ENCODE peak calls at places on chromosome 2, in eight cellular contexts. Q is pancreas, J is endothelial cell, I is RWPE1, D is HL-60, O is HFFc6, F is fibroblast of pulmonary artery, Y is fibroblast of villous mesenchyme. E is an unnamed sample.

GRCh38 chr2:182384860-182385259 is 42.0 kb downstream of the PDE1A start:
- DNase-seq in Q (no peak), J (no peak), I (no peak), D (no peak), O (no peak), F (no peak), Y (no peak), E (no peak)

GRCh38 chr2:216911008-216911407 is 51.1 kb upstream of the TNP1 start:
- DNase-seq in Q (no peak), J (no peak), I (no peak), D (no peak), O (no peak), F (no peak), Y (no peak), E (no peak)

GRCh38 chr2:175097297-175097696 is 70.7 kb downstream of the ATF2 start:
- DNase-seq in Q (no peak), J (no peak), I (no peak), D (no peak), O (peak), F (peak), Y (peak), E (no peak)

GRCh38 chr2:232486558-232487384 is 863 bp downstream of the ECEL1 start:
- DNase-seq in Q (no peak), J (no peak), I (no peak), D (no peak), O (no peak), F (no peak), Y (no peak), E (no peak)

GRCh38 chr2:57943271-57943670 is 103.3 kb upstream of the VRK2 start:
- DNase-seq in Q (no peak), J (no peak), I (no peak), D (no peak), O (peak), F (peak), Y (peak), E (no peak)

GRCh38 chr2:64359892-64360657 is 93.9 kb upstream of the LGALSL start:
- DNase-seq in Q (peak), J (no peak), I (peak), D (peak), O (peak), F (peak), Y (peak), E (no peak)

GRCh38 chr2:18378020-18378653 is 182.3 kb downstream of the RDH14 start:
- DNase-seq in Q (peak), J (peak), I (peak), D (no peak), O (peak), F (peak), Y (peak), E (no peak)

GRCh38 chr2:60818272-60818671 is 62.2 kb downstream of the PAPOLG start:
- DNase-seq in Q (no peak), J (no peak), I (no peak), D (no peak), O (no peak), F (no peak), Y (peak), E (no peak)

GRCh38 chr2:20925265-20925889 is 102.5 kb upstream of the LDAH start:
- DNase-seq in Q (no peak), J (peak), I (peak), D (no peak), O (no peak), F (peak), Y (peak), E (no peak)

GRCh38 chr2:39663187-39663930 is 2.4 kb upstream of the TMEM178A start:
- DNase-seq in Q (no peak), J (no peak), I (no peak), D (no peak), O (no peak), F (no peak), Y (no peak), E (no peak)

GRCh38 chr2:40244251-40245010 is 207.5 kb downstream of the SLC8A1 start:
- DNase-seq in Q (peak), J (peak), I (peak), D (peak), O (peak), F (peak), Y (peak), E (no peak)

GRCh38 chr2:61900246-61900645 is 5.2 kb upstream of the COMMD1 start:
- DNase-seq in Q (no peak), J (no peak), I (no peak), D (no peak), O (no peak), F (no peak), Y (peak), E (no peak)

GRCh38 chr2:216773072-216773471 is 77.7 kb upstream of the IGFBP5 start:
- DNase-seq in Q (no peak), J (no peak), I (no peak), D (no peak), O (no peak), F (no peak), Y (no peak), E (no peak)

GRCh38 chr2:130964931-130965330 is 128.2 kb downstream of the ARHGEF4 start:
- DNase-seq in Q (no peak), J (no peak), I (no peak), D (no peak), O (no peak), F (no peak), Y (no peak), E (peak)

GRCh38 chr2:137888845-137889244 is 75.4 kb upstream of the HNMT start:
- DNase-seq in Q (peak), J (peak), I (peak), D (no peak), O (no peak), F (peak), Y (peak), E (no peak)

GRCh38 chr2:94763318-94763717 is 107.9 kb upstream of the TEKT4 start:
- DNase-seq in Q (no peak), J (no peak), I (no peak), D (no peak), O (no peak), F (no peak), Y (no peak), E (no peak)

GRCh38 chr2:201642579-201643215 is 606 bp downstream of the TMEM237 start:
- DNase-seq in Q (peak), J (peak), I (peak), D (peak), O (peak), F (peak), Y (peak), E (peak)

GRCh38 chr2:181231151-181231550 is 226.0 kb upstream of the ITGA4 start:
- DNase-seq in Q (no peak), J (no peak), I (no peak), D (no peak), O (no peak), F (no peak), Y (no peak), E (no peak)

GRCh38 chr2:119438128-119438656 is 6.5 kb downstream of the TMEM37 start:
- DNase-seq in Q (no peak), J (no peak), I (no peak), D (no peak), O (no peak), F (no peak), Y (no peak), E (no peak)

GRCh38 chr2:175282300-175282699 is 100.8 kb upstream of the ATP5MC3 start:
- DNase-seq in Q (no peak), J (no peak), I (peak), D (peak), O (peak), F (peak), Y (peak), E (no peak)

GRCh38 chr2:145091011-145091744 is 571.3 kb upstream of the ZEB2 start:
- DNase-seq in Q (no peak), J (no peak), I (no peak), D (no peak), O (peak), F (peak), Y (peak), E (no peak)

GRCh38 chr2:49980774-49981173 is 826.5 kb upstream of the FSHR start:
- DNase-seq in Q (no peak), J (no peak), I (no peak), D (no peak), O (no peak), F (no peak), Y (no peak), E (no peak)

GRCh38 chr2:1504311-1504750 is 91.1 kb downstream of the TPO start:
- DNase-seq in Q (no peak), J (no peak), I (no peak), D (no peak), O (no peak), F (no peak), Y (no peak), E (no peak)
- TF ChIP-seq CTCF in Q (no peak), J (no peak), I (no peak), D (no peak), O (no peak), F (no peak), Y (no peak), E (no peak)

DNA sequence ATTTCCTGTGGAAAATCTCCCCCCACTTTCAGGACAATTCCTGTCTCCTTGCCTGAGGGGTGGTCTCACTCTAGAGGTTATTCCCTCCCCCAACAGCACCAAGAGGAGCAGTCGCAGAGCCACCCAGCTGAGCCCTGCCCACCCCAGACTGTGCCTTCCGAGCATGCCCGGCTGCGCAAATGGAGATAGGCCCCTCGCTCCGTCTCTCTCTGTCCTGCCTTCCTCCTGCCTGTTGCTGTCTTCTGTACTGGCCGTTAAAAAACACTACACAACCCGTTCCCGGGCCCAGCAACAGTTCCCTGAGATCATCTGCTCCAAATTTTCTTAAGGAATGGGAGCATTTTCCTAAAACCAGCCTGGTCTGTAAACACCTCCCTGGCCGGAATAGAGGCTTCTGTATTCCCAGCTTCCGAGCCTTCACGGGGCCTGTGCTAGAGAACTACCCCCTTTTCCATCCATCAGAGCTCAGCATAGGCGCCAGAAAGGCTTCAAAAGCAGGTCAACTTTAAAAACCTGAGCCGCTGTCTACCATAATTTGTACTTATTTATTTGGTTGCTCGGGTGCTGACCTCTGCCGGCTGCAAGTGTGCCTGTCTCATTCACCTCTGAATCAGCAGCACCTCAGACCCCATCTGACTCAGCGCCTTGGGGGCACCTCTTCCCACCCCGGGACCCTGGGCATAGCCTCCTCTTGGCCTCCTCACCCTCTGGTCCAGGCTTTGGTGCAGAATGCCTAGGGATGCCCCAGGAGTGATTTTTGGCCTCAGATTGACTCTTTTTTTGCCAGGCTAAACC is 159.4 kb downstream of the PXDN start:
- DNase-seq in Q (no peak), J (no peak), I (no peak), D (no peak), O (peak), F (no peak), Y (no peak), E (no peak)
- TF ChIP-seq CTCF in Q (no peak), J (no peak), I (no peak), D (no peak), O (peak), F (no peak), Y (no peak), E (peak)

GRCh38 chr2:160087854-160088745 is 25.7 kb upstream of the PLA2R1 start:
- DNase-seq in Q (no peak), J (no peak), I (no peak), D (no peak), O (no peak), F (peak), Y (peak), E (no peak)
- TF ChIP-seq CTCF in Q (no peak), J (no peak), I (no peak), D (no peak), O (peak), F (peak), Y (peak), E (no peak)

DNA sequence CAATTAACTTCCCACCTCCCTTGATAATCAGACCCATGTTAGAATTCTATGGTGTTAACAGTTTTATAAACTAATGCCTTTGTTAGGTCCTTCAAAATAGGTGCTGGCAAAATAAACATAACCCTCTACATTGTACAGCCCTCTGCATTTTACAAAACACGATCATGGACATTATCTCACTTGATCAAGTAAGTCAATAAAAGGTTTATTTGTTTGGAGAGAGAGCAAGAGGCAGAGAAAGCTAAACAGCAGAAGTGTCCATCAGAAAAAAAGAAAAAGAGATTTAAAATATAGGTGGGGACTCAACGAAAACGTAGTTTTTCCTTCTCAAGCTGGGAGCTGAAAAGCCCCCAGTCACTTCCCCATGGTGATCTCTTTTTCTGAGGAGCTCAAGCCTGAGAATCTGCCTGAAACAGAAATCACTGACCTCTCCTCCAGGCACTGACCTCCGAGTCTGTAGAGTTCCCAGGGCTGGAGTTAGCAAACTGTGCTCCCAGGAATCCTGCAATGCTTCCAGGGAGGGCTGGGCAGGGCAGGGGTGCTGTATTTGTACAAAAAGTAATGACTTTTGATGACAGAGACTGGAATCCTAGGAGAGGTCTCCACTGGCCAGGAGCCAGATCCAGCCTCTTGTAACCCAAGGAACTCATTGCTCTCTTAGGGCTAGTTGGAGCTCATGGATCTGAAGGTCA is 137.8 kb upstream of the KLHL29 start:
- DNase-seq in Q (no peak), J (no peak), I (no peak), D (no peak), O (no peak), F (no peak), Y (no peak), E (no peak)
- TF ChIP-seq CTCF in Q (no peak), J (no peak), I (no peak), D (no peak), O (no peak), F (no peak), Y (no peak), E (no peak)

GRCh38 chr2:85692039-85692645 is 2.0 kb upstream of the GNLY start:
- DNase-seq in Q (no peak), J (no peak), I (no peak), D (no peak), O (no peak), F (no peak), Y (no peak), E (no peak)
- TF ChIP-seq CTCF in Q (no peak), J (no peak), I (no peak), D (no peak), O (no peak), F (no peak), Y (no peak), E (no peak)

E was measured in osteocyte.